ENCODE peak calls at places on chromosomes 2 and 18, in five cellular contexts. Y, E, F, Z and D are unnamed samples.
A peak's percentile ranks its signal among the peaks of the same experiment; 100 is the strongest.

GRCh38 chr18:49081511-49082146 is 130.9 kb upstream of the SMAD7 start:
- DNase-seq in Y (no peak), E (no peak), F (no peak), Z (no peak), D (no peak)

GRCh38 chr2:241559489-241560180 is 1.1 kb downstream of the BOK start:
- DNase-seq in Y (no peak), E (peak; percentile 33), F (peak; percentile 78), Z (peak; percentile 75), D (no peak)

GRCh38 chr2:197615033-197615652 is 60.2 kb downstream of the RFTN2 start:
- DNase-seq in Y (no peak), E (no peak), F (no peak), Z (peak; percentile 29), D (no peak)

GRCh38 chr2:174026122-174026845 is 61.1 kb upstream of the SP3 start:
- DNase-seq in Y (no peak), E (no peak), F (no peak), Z (peak; percentile 37), D (no peak)

GRCh38 chr2:112813043-112813966 is 23.3 kb downstream of the IL1B start:
- DNase-seq in Y (no peak), E (no peak), F (no peak), Z (no peak), D (no peak)

GRCh38 chr18:57107141-57107832 is 39.6 kb upstream of the BOD1L2 start:
- DNase-seq in Y (no peak), E (no peak), F (no peak), Z (no peak), D (no peak)

GRCh38 chr2:85600235-85600575 is 2.3 kb downstream of the TMEM150A start:
- DNase-seq in Y (no peak), E (no peak), F (no peak), Z (no peak), D (no peak)

GRCh38 chr2:177275041-177275440 is 10.5 kb upstream of the NFE2L2 start:
- DNase-seq in Y (no peak), E (no peak), F (no peak), Z (no peak), D (no peak)

GRCh38 chr2:83817511-83817910 is 641.6 kb downstream of the SUCLG1 start:
- DNase-seq in Y (no peak), E (no peak), F (no peak), Z (no peak), D (no peak)

GRCh38 chr2:142136571-142136970 is 5.8 kb upstream of the LRP1B start:
- DNase-seq in Y (no peak), E (no peak), F (no peak), Z (no peak), D (no peak)

GRCh38 chr2:173881466-173881865 is 83.7 kb downstream of the SP3 start:
- DNase-seq in Y (no peak), E (no peak), F (no peak), Z (no peak), D (peak; percentile 43)

GRCh38 chr18:48053881-48054586 is 123.6 kb upstream of the SMAD2 start:
- DNase-seq in Y (no peak), E (no peak), F (no peak), Z (no peak), D (no peak)

GRCh38 chr18:48398074-48398473 is 11.1 kb downstream of the ZBTB7C start:
- DNase-seq in Y (no peak), E (no peak), F (no peak), Z (no peak), D (no peak)

GRCh38 chr2:121080013-121080772 is 204.8 kb downstream of the TFCP2L1 start:
- DNase-seq in Y (no peak), E (peak; percentile 71), F (peak; percentile 70), Z (peak; percentile 73), D (peak; percentile 67)

GRCh38 chr18:71678144-71678543 is 866.0 kb downstream of the CBLN2 start:
- DNase-seq in Y (no peak), E (no peak), F (no peak), Z (no peak), D (no peak)

GRCh38 chr2:224584111-224584764 is 925 bp downstream of the CUL3 start:
- DNase-seq in Y (no peak), E (peak; percentile 35), F (no peak), Z (peak; percentile 44), D (peak; percentile 67)

GRCh38 chr2:217177687-217178086 is 317.8 kb upstream of the TNP1 start:
- DNase-seq in Y (no peak), E (no peak), F (no peak), Z (no peak), D (no peak)

GRCh38 chr2:44798139-44798659 is 143.3 kb upstream of the SIX3 start:
- DNase-seq in Y (no peak), E (no peak), F (no peak), Z (no peak), D (no peak)

GRCh38 chr18:58135170-58135569 is 91.1 kb downstream of the NEDD4L start:
- DNase-seq in Y (no peak), E (no peak), F (no peak), Z (no peak), D (no peak)

GRCh38 chr2:55843096-55843991 is 80.2 kb downstream of the EFEMP1 start:
- DNase-seq in Y (no peak), E (peak; percentile 49), F (no peak), Z (peak; percentile 39), D (no peak)

GRCh38 chr2:174840436-174840835 is 76.2 kb upstream of the CHRNA1 start:
- DNase-seq in Y (no peak), E (no peak), F (no peak), Z (no peak), D (no peak)

GRCh38 chr2:191006997-191007604 is 6.9 kb downstream of the STAT1 start:
- DNase-seq in Y (no peak), E (no peak), F (no peak), Z (no peak), D (no peak)
- H3K36me3 ChIP-seq in Y (peaks cover 2% of the 10 kb centered on the region), E (peaks cover 12% of the 10 kb centered on the region), F (no peaks in the 10 kb centered on the region), Z (peaks cover 5% of the 10 kb centered on the region), D (peaks cover 75% of the 10 kb centered on the region)

DNA sequence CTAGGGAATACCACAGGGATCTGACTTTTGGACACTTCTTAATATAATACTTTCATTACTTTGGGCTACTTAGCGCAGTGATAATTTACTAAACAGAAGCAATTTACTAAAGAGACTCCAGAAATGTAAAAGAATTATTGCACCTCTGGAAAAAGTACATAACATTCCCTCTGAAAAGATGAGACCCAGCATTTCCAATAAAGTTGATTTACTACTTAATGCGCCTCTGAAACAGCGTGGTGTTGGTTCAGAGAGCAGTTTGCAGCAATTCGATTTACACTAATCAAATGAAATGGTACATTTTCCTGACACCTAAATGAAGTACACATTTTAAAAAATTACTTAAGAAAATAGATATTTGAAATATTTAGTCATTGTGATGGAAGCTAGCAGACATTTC is 284.8 kb upstream of the UBE2E3 start:
- DNase-seq in Y (no peak), E (no peak), F (no peak), Z (no peak), D (no peak)
- H3K36me3 ChIP-seq in Y (no peaks in the 10 kb centered on the region), E (no peaks in the 10 kb centered on the region), F (no peaks in the 10 kb centered on the region), Z (no peaks in the 10 kb centered on the region), D (no peaks in the 10 kb centered on the region)

GRCh38 chr2:208318127-208318526 is 52.1 kb downstream of the PIKFYVE start:
- DNase-seq in Y (no peak), E (no peak), F (no peak), Z (no peak), D (no peak)
- H3K36me3 ChIP-seq in Y (no peaks in the 10 kb centered on the region), E (peaks cover 14% of the 10 kb centered on the region), F (no peaks in the 10 kb centered on the region), Z (peaks cover 4% of the 10 kb centered on the region), D (peaks cover 8% of the 10 kb centered on the region)

DNA sequence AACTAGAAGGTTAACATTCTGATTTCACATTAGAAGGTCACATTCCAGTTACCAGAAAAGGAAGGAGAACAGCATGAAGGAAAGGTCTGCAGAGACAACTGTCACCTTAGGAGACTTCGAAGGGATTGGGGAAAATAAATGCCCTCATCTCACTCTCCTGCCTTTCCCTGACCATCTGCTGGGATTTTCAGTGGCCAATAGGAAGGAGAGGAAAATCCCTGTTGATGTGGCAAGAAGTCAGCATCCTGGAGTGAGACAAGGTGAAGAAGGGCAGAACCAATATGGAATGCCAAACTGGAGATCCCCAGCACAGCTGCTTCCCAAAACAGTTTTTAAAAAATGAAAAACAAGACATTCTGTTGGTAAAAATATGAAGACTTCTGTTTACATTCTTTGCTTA is 160.8 kb upstream of the DOK6 start:
- DNase-seq in Y (no peak), E (no peak), F (no peak), Z (no peak), D (no peak)
- H3K36me3 ChIP-seq in Y (no peaks in the 10 kb centered on the region), E (no peaks in the 10 kb centered on the region), F (no peaks in the 10 kb centered on the region), Z (no peaks in the 10 kb centered on the region), D (no peaks in the 10 kb centered on the region)

GRCh38 chr2:97759727-97760407 is 46.5 kb downstream of the ZAP70 start:
- DNase-seq in Y (no peak), E (no peak), F (no peak), Z (no peak), D (no peak)
- H3K36me3 ChIP-seq in Y (no peaks in the 10 kb centered on the region), E (peaks cover 37% of the 10 kb centered on the region), F (no peaks in the 10 kb centered on the region), Z (peaks cover 7% of the 10 kb centered on the region), D (no peaks in the 10 kb centered on the region)

GRCh38 chr2:231102772-231103171 is 22.1 kb downstream of the HTR2B start:
- DNase-seq in Y (no peak), E (no peak), F (no peak), Z (no peak), D (no peak)
- H3K36me3 ChIP-seq in Y (no peaks in the 10 kb centered on the region), E (no peaks in the 10 kb centered on the region), F (no peaks in the 10 kb centered on the region), Z (peaks cover 26% of the 10 kb centered on the region), D (no peaks in the 10 kb centered on the region)

GRCh38 chr2:99365661-99366060 is 28.5 kb downstream of the EIF5B start:
- DNase-seq in Y (no peak), E (no peak), F (no peak), Z (no peak), D (no peak)
- H3K36me3 ChIP-seq in Y (peaks cover 3% of the 10 kb centered on the region), E (peaks cover 34% of the 10 kb centered on the region), F (no peaks in the 10 kb centered on the region), Z (peaks cover 48% of the 10 kb centered on the region), D (no peaks in the 10 kb centered on the region)